ENCODE peak calls at places on chromosomes 12 and 14, in eight cellular contexts. M is uterus, V is ovary, W is transverse colon, U is stomach, J is MM.1S, S is lung, A is tibial artery. P is an unnamed sample.
A peak's percentile ranks its signal among the peaks of the same experiment; 100 is the strongest.

GRCh38 chr14:92613008-92613658 is 99.6 kb downstream of the RIN3 start:
- DNase-seq in U (no peak), M (no peak), V (no peak), S (peak; percentile 55), A (no peak), J (no peak), W (peak; percentile 50), P (no peak)

GRCh38 chr12:11856971-11857370 is 207.5 kb downstream of the ETV6 start:
- DNase-seq in V (no peak), J (no peak), W (no peak), S (no peak), M (no peak), U (no peak), A (no peak), P (no peak)

GRCh38 chr14:73260574-73260973 is 23.3 kb downstream of the PAPLN start:
- DNase-seq in V (no peak), W (no peak), J (no peak), S (no peak), M (no peak), A (peak; percentile 16), U (no peak), P (no peak)

GRCh38 chr12:49867580-49868341 is 24.9 kb upstream of the BCDIN3D start:
- DNase-seq in S (peak; percentile 60), U (no peak), A (no peak), J (no peak), V (no peak), W (no peak), M (no peak), P (no peak)

GRCh38 chr12:46483572-46484395 is 111.2 kb upstream of the SLC38A2 start:
- DNase-seq in M (no peak), U (no peak), S (no peak), A (no peak), W (no peak), V (peak; percentile 37), J (no peak), P (no peak)

GRCh38 chr14:68854421-68854820 is 61.6 kb upstream of the ZFP36L1 start:
- DNase-seq in J (no peak), U (no peak), A (no peak), M (no peak), V (no peak), S (no peak), W (no peak), P (no peak)

GRCh38 chr14:58731465-58732330 is 93.9 kb downstream of the DACT1 start:
- DNase-seq in V (no peak), A (no peak), U (no peak), J (no peak), W (no peak), S (no peak), M (no peak), P (no peak)

GRCh38 chr12:58943079-58943478 is 22.8 kb upstream of the LRIG3 start:
- DNase-seq in U (no peak), A (no peak), M (no peak), S (no peak), W (no peak), J (no peak), V (no peak), P (no peak)

GRCh38 chr12:87152841-87153528 is 876.2 kb downstream of the C12orf50 start:
- DNase-seq in J (no peak), A (no peak), V (no peak), W (no peak), U (no peak), S (no peak), M (no peak), P (no peak)

GRCh38 chr14:106844608-106845285 is 1318.4 kb downstream of the TMEM121 start:
- DNase-seq in A (peak; percentile 53), U (peak; percentile 64), M (peak; percentile 69), W (peak; percentile 90), V (peak; percentile 83), J (no peak), S (peak; percentile 76), P (peak; percentile 52)

GRCh38 chr14:93967637-93968250 is 8.6 kb downstream of the ASB2 start:
- DNase-seq in J (no peak), U (no peak), M (no peak), V (no peak), S (no peak), A (no peak), W (peak; percentile 31), P (no peak)

GRCh38 chr14:25178255-25178654 is 128.3 kb upstream of the STXBP6 start:
- DNase-seq in W (peak; percentile 11), J (no peak), M (no peak), U (no peak), S (no peak), V (no peak), A (no peak), P (no peak)

GRCh38 chr14:104969741-104970230 is 8.4 kb downstream of the AHNAK2 start:
- DNase-seq in J (no peak), S (no peak), V (no peak), U (no peak), A (no peak), M (no peak), W (no peak), P (no peak)

GRCh38 chr14:104972301-104973211 is 5.6 kb downstream of the AHNAK2 start:
- DNase-seq in M (peak; percentile 77), V (peak; percentile 68), J (no peak), S (peak; percentile 81), A (peak; percentile 89), U (peak; percentile 77), W (peak; percentile 84), P (no peak)

GRCh38 chr14:104968541-104969401 is 9.4 kb downstream of the AHNAK2 start:
- DNase-seq in U (no peak), J (no peak), A (peak; percentile 68), V (no peak), S (no peak), W (no peak), M (peak; percentile 52), P (no peak)

GRCh38 chr14:104971447-104972240 is 6.5 kb downstream of the AHNAK2 start:
- DNase-seq in A (no peak), W (no peak), U (no peak), V (peak; percentile 18), J (no peak), S (no peak), M (no peak), P (no peak)

GRCh38 chr14:104970231-104971068 is 7.7 kb downstream of the AHNAK2 start:
- DNase-seq in V (peak; percentile 65), U (peak; percentile 40), W (peak; percentile 64), J (no peak), M (peak; percentile 92), S (peak; percentile 61), A (peak; percentile 91), P (peak; percentile 64)
- TF ChIP-seq CTCF in V (no peak), U (no peak), W (no peak), J (no peak), M (no peak), S (no peak), A (no peak), P (no peak)

GRCh38 chr12:124386661-124387509 is 92.0 kb downstream of the RFLNA start:
- DNase-seq in U (no peak), J (no peak), M (no peak), V (no peak), A (no peak), S (no peak), W (no peak), P (no peak)
- H3K36me3 ChIP-seq in U (peaks cover 44% of the 10 kb centered on the region), J (no peaks in the 10 kb centered on the region), M (no peaks in the 10 kb centered on the region), V (no peaks in the 10 kb centered on the region), A (no peaks in the 10 kb centered on the region), S (no peaks in the 10 kb centered on the region), W (no peaks in the 10 kb centered on the region), P (no peaks in the 10 kb centered on the region)

DNA sequence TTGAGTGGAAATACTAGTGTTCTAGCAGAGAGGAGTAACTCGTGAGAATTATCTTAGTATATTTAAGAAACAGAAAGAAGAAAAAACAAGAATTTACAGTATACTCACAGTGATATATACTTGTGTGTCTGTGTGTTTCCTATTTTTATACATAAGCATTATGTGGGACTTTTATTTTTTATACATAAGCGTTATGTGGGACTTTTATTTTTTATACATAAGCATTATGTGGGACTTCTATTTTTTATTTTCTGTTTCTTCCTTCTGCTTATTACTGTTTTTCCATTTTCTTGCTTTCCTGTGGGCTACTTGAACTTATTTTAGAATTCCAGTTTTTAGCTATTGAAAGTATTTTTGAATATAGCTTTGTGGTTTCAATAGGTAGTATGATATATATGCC is 6.9 kb upstream of the ZNF140 start:
- DNase-seq in U (no peak), W (no peak), M (no peak), A (no peak), V (no peak), S (no peak), J (no peak), P (no peak)
- H3K9me3 ChIP-seq in U (peaks cover 89% of the 10 kb centered on the region), W (peaks cover 95% of the 10 kb centered on the region), M (peaks cover 58% of the 10 kb centered on the region), A (peaks cover 13% of the 10 kb centered on the region), V (peaks cover 5% of the 10 kb centered on the region), S (peaks cover 27% of the 10 kb centered on the region), J (no peaks in the 10 kb centered on the region), P (peaks cover 68% of the 10 kb centered on the region)

DNA sequence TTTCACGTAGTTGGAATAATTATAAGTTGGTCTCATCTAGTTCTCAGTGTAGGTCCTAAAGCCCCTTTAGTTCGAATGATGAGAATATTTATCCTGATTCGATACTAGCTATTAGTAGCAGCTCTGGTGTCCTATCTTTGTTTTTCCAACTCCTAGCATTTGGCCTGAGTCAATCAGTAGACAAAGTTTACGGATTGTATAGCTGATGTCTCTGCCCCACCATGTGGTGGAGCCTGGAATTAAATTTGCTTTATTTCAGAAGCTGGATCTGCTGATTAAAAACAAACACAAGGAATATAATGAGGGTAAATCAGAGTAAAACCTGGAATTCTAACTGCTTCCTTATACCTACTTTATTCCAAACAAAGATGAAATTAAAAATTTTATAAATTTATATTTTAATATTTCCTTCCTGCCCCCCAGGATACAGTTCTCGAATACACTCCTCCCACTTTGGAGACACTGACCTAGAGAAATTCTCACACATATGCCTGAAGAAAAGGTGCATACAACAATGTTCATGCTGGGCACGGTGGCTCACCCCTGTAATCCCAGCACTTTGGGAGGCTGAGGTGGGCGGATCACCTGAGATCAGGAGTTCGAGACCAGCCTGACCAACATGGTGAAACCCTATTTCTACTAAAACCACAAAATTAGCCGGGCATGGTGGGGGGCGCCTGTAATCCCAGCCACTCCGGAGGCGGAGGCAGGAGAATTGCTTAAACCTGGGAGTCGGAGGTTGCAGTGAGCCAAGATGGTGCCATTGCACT is 7.6 kb upstream of the BRMS1L start:
- DNase-seq in V (no peak), W (peak; percentile 32), S (no peak), U (no peak), A (no peak), J (no peak), M (no peak), P (no peak)
- TF ChIP-seq CTCF in V (peak; percentile 38), W (peak; percentile 61), S (peak; percentile 48), U (peak; percentile 65), A (peak; percentile 51), J (peak; percentile 36), M (peak; percentile 52), P (peak; percentile 51)

GRCh38 chr12:53214221-53214620 is 7.2 kb upstream of the ITGB7 start:
- DNase-seq in J (no peak), U (no peak), V (no peak), A (no peak), M (no peak), S (no peak), W (no peak), P (no peak)
- H3K36me3 ChIP-seq in J (no peaks in the 10 kb centered on the region), U (peaks cover 55% of the 10 kb centered on the region), V (no peaks in the 10 kb centered on the region), A (peaks cover 48% of the 10 kb centered on the region), M (no peaks in the 10 kb centered on the region), S (no peaks in the 10 kb centered on the region), W (no peaks in the 10 kb centered on the region), P (peaks cover 65% of the 10 kb centered on the region)

DNA sequence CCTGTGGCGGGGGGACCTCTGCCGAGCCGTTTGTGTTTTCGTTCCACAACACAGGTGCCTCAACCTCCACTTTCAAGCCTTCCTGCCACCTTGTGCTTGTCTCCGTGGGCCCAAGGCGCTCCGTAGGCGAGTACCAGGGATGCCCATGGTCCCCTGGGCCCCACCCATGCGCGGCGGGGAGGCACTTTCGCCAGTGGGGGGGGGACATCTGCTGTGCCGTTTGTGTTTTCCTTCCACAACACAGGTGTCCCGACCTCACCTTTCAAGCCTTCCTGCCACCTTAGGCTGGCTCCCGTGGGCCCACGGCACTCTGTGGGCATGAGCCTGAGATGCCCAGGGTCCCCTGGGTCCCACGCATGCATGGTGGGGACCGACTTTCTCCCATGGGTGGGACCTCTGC is 335.9 kb downstream of the ALG10 start:
- DNase-seq in J (no peak), A (no peak), U (no peak), V (no peak), W (no peak), M (no peak), S (no peak), P (no peak)
- H3K9me3 ChIP-seq in J (no peaks in the 10 kb centered on the region), A (peaks cover 12% of the 10 kb centered on the region), U (peaks cover 96% of the 10 kb centered on the region), V (no peaks in the 10 kb centered on the region), W (peaks cover 17% of the 10 kb centered on the region), M (peaks cover 12% of the 10 kb centered on the region), S (no peaks in the 10 kb centered on the region), P (no peaks in the 10 kb centered on the region)

P was measured in tibial nerve.